ENCODE peak calls at places on chromosomes 7 and 10, in four cellular contexts. One of them, this sample, is unnamed. For H3K27me3, the result is how much of the 10 kb centered on the place peaks cover.

GRCh38 chr10:31677198-31678138 is 251.2 kb downstream of the ARHGAP12 start:
- DNase-seq in uterus: no peak
- DNase-seq in PC-3: no peak
- DNase-seq in ovary: no peak
- DNase-seq in this sample: no peak

GRCh38 chr7:143258830-143259229 is 4.4 kb upstream of the GSTK1 start:
- DNase-seq in PC-3: no peak
- DNase-seq in uterus: no peak
- DNase-seq in ovary: no peak
- DNase-seq in this sample: no peak

GRCh38 chr7:87784424-87784823 is 91.7 kb downstream of the SLC25A40 start:
- DNase-seq in uterus: no peak
- DNase-seq in ovary: no peak
- DNase-seq in PC-3: peak
- DNase-seq in this sample: no peak

GRCh38 chr7:95493247-95493646 is 7.5 kb downstream of the ASB4 start:
- DNase-seq in ovary: no peak
- DNase-seq in uterus: no peak
- DNase-seq in PC-3: peak
- DNase-seq in this sample: no peak

GRCh38 chr7:158731761-158732160 is 27.2 kb upstream of the NCAPG2 start:
- DNase-seq in uterus: no peak
- DNase-seq in PC-3: no peak
- DNase-seq in ovary: no peak
- DNase-seq in this sample: no peak

GRCh38 chr7:116439856-116440549 is 59.5 kb upstream of the CAV2 start:
- DNase-seq in uterus: no peak
- DNase-seq in PC-3: no peak
- DNase-seq in ovary: no peak
- DNase-seq in this sample: no peak

GRCh38 chr7:80089341-80089740 is 45.3 kb upstream of the GNAI1 start:
- DNase-seq in ovary: no peak
- DNase-seq in uterus: no peak
- DNase-seq in PC-3: no peak
- DNase-seq in this sample: no peak

GRCh38 chr10:3623746-3624145 is 161.3 kb downstream of the KLF6 start:
- DNase-seq in uterus: no peak
- DNase-seq in ovary: no peak
- DNase-seq in PC-3: no peak
- DNase-seq in this sample: no peak

GRCh38 chr7:33757563-33758165 is 147.7 kb upstream of the BMPER start:
- DNase-seq in ovary: peak
- DNase-seq in uterus: no peak
- DNase-seq in PC-3: peak
- DNase-seq in this sample: no peak

GRCh38 chr7:18770154-18770807 is 274.7 kb downstream of the HDAC9 start:
- DNase-seq in ovary: no peak
- DNase-seq in uterus: no peak
- DNase-seq in PC-3: peak
- DNase-seq in this sample: no peak

GRCh38 chr7:121337398-121337797 is 8.6 kb downstream of the WNT16 start:
- DNase-seq in PC-3: peak
- DNase-seq in ovary: no peak
- DNase-seq in uterus: no peak
- DNase-seq in this sample: no peak

GRCh38 chr7:37643876-37644275 is 39.7 kb upstream of the GPR141 start:
- DNase-seq in PC-3: no peak
- DNase-seq in uterus: no peak
- DNase-seq in ovary: no peak
- DNase-seq in this sample: no peak

GRCh38 chr7:1755783-1756626 is 85.9 kb downstream of the ELFN1 start:
- DNase-seq in uterus: no peak
- DNase-seq in PC-3: no peak
- DNase-seq in ovary: no peak
- DNase-seq in this sample: no peak

GRCh38 chr10:78798976-78799730 is 269.6 kb upstream of the ZMIZ1 start:
- DNase-seq in ovary: no peak
- DNase-seq in PC-3: peak
- DNase-seq in uterus: no peak
- DNase-seq in this sample: no peak

GRCh38 chr7:155884225-155885161 is 72.2 kb upstream of the SHH start:
- DNase-seq in uterus: no peak
- DNase-seq in ovary: no peak
- DNase-seq in PC-3: no peak
- DNase-seq in this sample: no peak

GRCh38 chr10:22875584-22875983 is 52.3 kb upstream of the ARMC3 start:
- DNase-seq in PC-3: no peak
- DNase-seq in ovary: no peak
- DNase-seq in uterus: no peak
- DNase-seq in this sample: no peak

GRCh38 chr10:71688256-71688655 is 31.3 kb downstream of the C10orf105 start:
- DNase-seq in uterus: no peak
- DNase-seq in PC-3: no peak
- DNase-seq in ovary: no peak
- DNase-seq in this sample: no peak

GRCh38 chr7:17099083-17099973 is 199.1 kb upstream of the AHR start:
- DNase-seq in uterus: no peak
- DNase-seq in ovary: no peak
- DNase-seq in PC-3: peak
- DNase-seq in this sample: no peak

GRCh38 chr7:51350195-51350896 is 33.7 kb upstream of the COBL start:
- DNase-seq in ovary: no peak
- DNase-seq in uterus: no peak
- DNase-seq in PC-3: peak
- DNase-seq in this sample: no peak

GRCh38 chr10:103254538-103255325 is 9.0 kb downstream of the RPEL1 start:
- DNase-seq in PC-3: peak
- DNase-seq in ovary: no peak
- DNase-seq in uterus: no peak
- DNase-seq in this sample: no peak

GRCh38 chr10:16787361-16787791 is 29.8 kb downstream of the RSU1 start:
- DNase-seq in PC-3: no peak
- DNase-seq in uterus: no peak
- DNase-seq in ovary: no peak
- DNase-seq in this sample: no peak

GRCh38 chr7:7421850-7422249 is 113.8 kb downstream of the COL28A1 start:
- DNase-seq in PC-3: no peak
- DNase-seq in ovary: no peak
- DNase-seq in uterus: no peak
- DNase-seq in this sample: no peak

GRCh38 chr7:155764432-155764798 is 47.8 kb downstream of the SHH start:
- DNase-seq in PC-3: no peak
- DNase-seq in ovary: no peak
- DNase-seq in uterus: no peak
- DNase-seq in this sample: no peak

GRCh38 chr10:70274643-70275042 is 9.2 kb downstream of the NPFFR1 start:
- DNase-seq in ovary: peak
- DNase-seq in PC-3: no peak
- DNase-seq in uterus: peak
- DNase-seq in this sample: peak

GRCh38 chr7:114919587-114919986 is 2.3 kb upstream of the MDFIC start:
- DNase-seq in ovary: no peak
- DNase-seq in uterus: no peak
- DNase-seq in PC-3: no peak
- DNase-seq in this sample: no peak
- H3K27me3 ChIP-seq in ovary: under half
- H3K27me3 ChIP-seq in uterus: under half
- H3K27me3 ChIP-seq in PC-3: under half
- H3K27me3 ChIP-seq in this sample: under half

DNA sequence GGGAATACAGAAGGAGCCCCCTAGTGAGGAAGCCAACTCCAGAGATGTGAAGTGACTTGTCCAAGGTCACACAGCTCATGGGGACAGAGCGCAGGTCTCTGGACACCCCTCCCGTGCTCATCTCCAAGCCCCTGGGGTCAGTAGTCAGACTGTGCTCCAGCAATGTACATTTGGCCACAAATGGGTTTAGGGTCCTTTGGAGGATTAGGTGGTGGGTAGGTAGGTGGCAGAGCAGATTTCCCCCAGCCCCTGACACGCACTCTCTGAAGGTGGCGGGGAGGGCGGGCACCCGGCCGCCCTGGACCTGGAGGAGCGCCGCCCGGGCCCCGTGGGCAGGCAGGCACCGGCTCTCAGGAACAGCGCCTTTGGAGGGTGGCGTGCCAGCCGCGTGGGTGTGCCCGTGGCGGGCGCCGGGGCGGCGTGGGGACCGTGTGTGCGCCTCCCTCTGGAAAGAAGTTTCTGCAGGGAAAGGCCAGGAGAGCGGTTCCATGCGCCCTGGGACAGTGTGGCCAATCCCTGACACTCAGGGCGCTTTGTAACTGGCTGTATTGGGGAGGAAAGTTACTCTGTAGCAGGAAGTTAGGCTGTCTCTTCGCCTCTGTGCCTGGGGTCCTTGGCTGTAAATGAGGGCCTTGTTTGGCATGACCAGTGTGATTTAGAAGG is 1.0 kb downstream of the WIPF3 start:
- DNase-seq in PC-3: peak
- DNase-seq in uterus: no peak
- DNase-seq in ovary: peak
- DNase-seq in this sample: peak
- H3K4me3 ChIP-seq in PC-3: peak
- H3K4me3 ChIP-seq in uterus: peak
- H3K4me3 ChIP-seq in ovary: peak
- H3K4me3 ChIP-seq in this sample: peak

DNA sequence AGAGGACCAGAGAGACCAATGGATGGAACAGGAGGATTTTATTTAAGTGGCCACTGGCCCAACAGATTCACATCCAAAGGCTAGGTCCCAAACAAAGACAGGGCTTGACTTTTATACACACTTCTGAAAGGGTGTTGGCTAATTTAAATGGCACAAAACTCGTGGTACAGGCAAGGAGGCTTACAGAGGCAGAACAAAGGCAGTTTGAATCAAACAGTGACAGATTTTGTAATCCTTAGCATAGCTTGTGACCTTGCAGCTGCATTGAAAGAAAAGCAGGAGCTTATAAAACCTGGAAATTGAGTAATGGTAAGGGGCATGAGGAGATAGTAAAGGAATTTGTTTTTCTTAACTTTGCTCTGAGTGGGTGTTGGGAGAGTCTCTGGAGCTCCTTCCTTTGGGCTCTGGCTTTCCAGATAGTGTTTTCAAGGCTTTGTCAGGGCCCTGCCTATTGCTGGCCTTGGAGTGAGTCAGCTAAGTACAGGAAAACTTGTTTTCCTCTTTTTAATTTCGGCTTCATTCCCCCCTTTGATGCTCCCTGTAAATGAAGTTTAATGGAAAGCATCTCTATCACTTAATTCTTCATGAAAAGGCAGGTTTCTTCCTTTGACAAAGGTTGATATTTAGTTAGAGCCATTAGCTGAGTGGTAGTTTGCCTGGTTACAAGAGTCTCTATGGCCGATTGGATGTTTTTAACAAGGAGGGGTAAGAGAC is 96.9 kb downstream of the TRIM24 start:
- DNase-seq in ovary: no peak
- DNase-seq in PC-3: no peak
- DNase-seq in uterus: no peak
- DNase-seq in this sample: no peak
- H3K27me3 ChIP-seq in ovary: under half
- H3K27me3 ChIP-seq in PC-3: under half
- H3K27me3 ChIP-seq in uterus: under half
- H3K27me3 ChIP-seq in this sample: under half

DNA sequence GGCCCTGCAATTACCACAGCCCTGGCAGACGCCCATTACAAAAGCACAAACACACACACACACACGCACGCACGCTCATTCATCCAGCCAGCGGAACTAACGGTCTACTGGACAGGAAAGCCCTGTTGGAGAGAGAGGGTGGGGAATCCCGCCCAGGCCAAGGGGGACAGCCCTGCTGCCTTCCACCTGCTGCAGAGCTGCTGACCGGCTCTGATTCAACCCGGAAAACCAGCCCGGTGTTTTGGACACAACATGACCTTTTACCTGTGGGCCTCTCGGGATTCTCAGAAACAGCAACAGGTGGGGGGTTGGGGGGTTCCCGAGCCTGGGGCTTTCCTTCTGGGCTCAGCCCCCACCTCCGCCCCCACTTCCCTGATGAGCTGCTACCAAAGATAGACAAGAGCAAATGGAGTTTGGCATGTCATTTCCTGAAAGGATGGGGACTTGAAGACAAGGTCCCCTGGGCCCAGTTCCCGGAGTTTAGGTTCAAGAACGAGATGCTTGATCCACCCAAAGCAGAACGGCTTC is 18.5 kb upstream of the SERPINE1 start:
- DNase-seq in PC-3: no peak
- DNase-seq in uterus: no peak
- DNase-seq in ovary: peak
- DNase-seq in this sample: peak
- H3K4me3 ChIP-seq in PC-3: no peak
- H3K4me3 ChIP-seq in uterus: no peak
- H3K4me3 ChIP-seq in ovary: no peak
- H3K4me3 ChIP-seq in this sample: no peak

DNA sequence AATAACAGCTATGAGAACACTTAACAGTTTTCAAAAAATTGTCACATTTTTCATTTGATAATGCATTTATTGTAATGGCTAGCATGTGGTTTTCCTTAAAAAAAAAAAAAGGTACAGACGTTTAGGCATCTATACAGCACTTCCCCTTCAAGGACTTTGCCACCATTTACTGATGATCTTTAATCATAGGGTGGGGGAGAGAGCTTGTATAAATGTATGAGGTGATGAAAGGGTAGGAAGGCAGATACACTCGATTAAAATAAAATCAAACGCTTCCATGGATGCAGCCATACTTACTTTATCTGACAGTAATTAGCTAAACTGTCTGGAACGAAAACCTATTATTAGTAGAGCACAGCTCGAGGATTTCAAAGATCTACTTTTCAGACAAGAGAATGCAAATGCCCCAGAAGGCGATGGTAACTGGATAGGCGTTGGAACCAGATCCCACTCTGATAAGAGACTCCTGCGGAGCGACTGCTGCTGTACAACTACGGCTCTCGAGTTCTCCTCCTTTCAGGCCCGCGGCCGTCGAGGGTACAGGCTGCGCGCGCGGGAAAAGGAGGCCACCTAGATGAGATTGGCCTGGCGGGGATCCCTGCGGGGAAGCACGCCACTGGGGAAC is 3.1 kb upstream of the NKX2-3 start:
- DNase-seq in PC-3: no peak
- DNase-seq in ovary: no peak
- DNase-seq in uterus: no peak
- DNase-seq in this sample: no peak
- H3K27me3 ChIP-seq in PC-3: half or more
- H3K27me3 ChIP-seq in ovary: under half
- H3K27me3 ChIP-seq in uterus: under half
- H3K27me3 ChIP-seq in this sample: under half

GRCh38 chr10:124433461-124433860 is 14.7 kb upstream of the OAT start:
- DNase-seq in ovary: no peak
- DNase-seq in uterus: no peak
- DNase-seq in PC-3: no peak
- DNase-seq in this sample: no peak

GRCh38 chr10:124436191-124436638 is 13.6 kb downstream of the NKX1-2 start:
- DNase-seq in PC-3: no peak
- DNase-seq in ovary: no peak
- DNase-seq in uterus: no peak
- DNase-seq in this sample: no peak
- H3K4me3 ChIP-seq in PC-3: no peak
- H3K4me3 ChIP-seq in ovary: no peak
- H3K4me3 ChIP-seq in uterus: no peak
- H3K4me3 ChIP-seq in this sample: no peak